ENCODE peak calls at places on chromosomes 16 and 17, in nine cellular contexts. One of them, this sample, is unnamed.

GRCh38 chr17:32444301-32445074 is at the start of gene PSMD11:
- DNase-seq in ELF-1: peak
- DNase-seq in stimulated activated CD4-positive, alpha-beta T cell treated with anti-CD3 and anti-CD28 coated beads, Interleukin-1b, Interleukin-23, amount 100 ng/mL, for 1 hour: peak
- DNase-seq in Kasumi-1: peak
- DNase-seq in mammary epithelial cell: peak
- DNase-seq in cerebellum: peak
- DNase-seq in naive thymus-derived CD8-positive, alpha-beta T cell: peak
- DNase-seq in SK-MEL-5: peak
- DNase-seq in HL-60: peak
- DNase-seq in this sample: peak

GRCh38 chr17:80820331-80820730 is 171.3 kb upstream of the CHMP6 start:
- DNase-seq in ELF-1: no peak
- DNase-seq in stimulated activated CD4-positive, alpha-beta T cell treated with anti-CD3 and anti-CD28 coated beads, Interleukin-1b, Interleukin-23, amount 100 ng/mL, for 1 hour: no peak
- DNase-seq in Kasumi-1: no peak
- DNase-seq in mammary epithelial cell: no peak
- DNase-seq in cerebellum: no peak
- DNase-seq in naive thymus-derived CD8-positive, alpha-beta T cell: no peak
- DNase-seq in SK-MEL-5: no peak
- DNase-seq in HL-60: no peak
- DNase-seq in this sample: no peak

GRCh38 chr16:86508028-86508946 is 2.0 kb upstream of the FOXF1 start:
- DNase-seq in ELF-1: peak
- DNase-seq in stimulated activated CD4-positive, alpha-beta T cell treated with anti-CD3 and anti-CD28 coated beads, Interleukin-1b, Interleukin-23, amount 100 ng/mL, for 1 hour: no peak
- DNase-seq in Kasumi-1: no peak
- DNase-seq in mammary epithelial cell: peak
- DNase-seq in cerebellum: no peak
- DNase-seq in naive thymus-derived CD8-positive, alpha-beta T cell: no peak
- DNase-seq in SK-MEL-5: no peak
- DNase-seq in HL-60: no peak
- DNase-seq in this sample: no peak

GRCh38 chr17:63675231-63675606 is 24.7 kb downstream of the LIMD2 start:
- DNase-seq in ELF-1: no peak
- DNase-seq in stimulated activated CD4-positive, alpha-beta T cell treated with anti-CD3 and anti-CD28 coated beads, Interleukin-1b, Interleukin-23, amount 100 ng/mL, for 1 hour: no peak
- DNase-seq in Kasumi-1: peak
- DNase-seq in mammary epithelial cell: no peak
- DNase-seq in cerebellum: no peak
- DNase-seq in naive thymus-derived CD8-positive, alpha-beta T cell: no peak
- DNase-seq in SK-MEL-5: no peak
- DNase-seq in HL-60: no peak
- DNase-seq in this sample: no peak

GRCh38 chr16:17359778-17360177 is 111.0 kb downstream of the XYLT1 start:
- DNase-seq in ELF-1: no peak
- DNase-seq in stimulated activated CD4-positive, alpha-beta T cell treated with anti-CD3 and anti-CD28 coated beads, Interleukin-1b, Interleukin-23, amount 100 ng/mL, for 1 hour: no peak
- DNase-seq in Kasumi-1: peak
- DNase-seq in mammary epithelial cell: peak
- DNase-seq in cerebellum: no peak
- DNase-seq in naive thymus-derived CD8-positive, alpha-beta T cell: no peak
- DNase-seq in SK-MEL-5: peak
- DNase-seq in HL-60: peak
- DNase-seq in this sample: peak

GRCh38 chr16:72094266-72094610 is 591 bp downstream of the DHX38 start:
- DNase-seq in ELF-1: no peak
- DNase-seq in stimulated activated CD4-positive, alpha-beta T cell treated with anti-CD3 and anti-CD28 coated beads, Interleukin-1b, Interleukin-23, amount 100 ng/mL, for 1 hour: peak
- DNase-seq in Kasumi-1: peak
- DNase-seq in mammary epithelial cell: no peak
- DNase-seq in cerebellum: no peak
- DNase-seq in naive thymus-derived CD8-positive, alpha-beta T cell: no peak
- DNase-seq in SK-MEL-5: no peak
- DNase-seq in HL-60: no peak
- DNase-seq in this sample: no peak

GRCh38 chr16:58236231-58236690 is 38.4 kb upstream of the CSNK2A2 start:
- DNase-seq in ELF-1: peak
- DNase-seq in stimulated activated CD4-positive, alpha-beta T cell treated with anti-CD3 and anti-CD28 coated beads, Interleukin-1b, Interleukin-23, amount 100 ng/mL, for 1 hour: peak
- DNase-seq in Kasumi-1: peak
- DNase-seq in mammary epithelial cell: peak
- DNase-seq in cerebellum: peak
- DNase-seq in naive thymus-derived CD8-positive, alpha-beta T cell: peak
- DNase-seq in SK-MEL-5: peak
- DNase-seq in HL-60: no peak
- DNase-seq in this sample: peak

GRCh38 chr17:42290577-42290976 is 2.3 kb downstream of the STAT5A start:
- DNase-seq in ELF-1: no peak
- DNase-seq in stimulated activated CD4-positive, alpha-beta T cell treated with anti-CD3 and anti-CD28 coated beads, Interleukin-1b, Interleukin-23, amount 100 ng/mL, for 1 hour: no peak
- DNase-seq in Kasumi-1: no peak
- DNase-seq in mammary epithelial cell: no peak
- DNase-seq in cerebellum: no peak
- DNase-seq in naive thymus-derived CD8-positive, alpha-beta T cell: no peak
- DNase-seq in SK-MEL-5: no peak
- DNase-seq in HL-60: no peak
- DNase-seq in this sample: no peak

GRCh38 chr17:55458977-55459376 is 37.3 kb upstream of the MMD start:
- DNase-seq in ELF-1: no peak
- DNase-seq in stimulated activated CD4-positive, alpha-beta T cell treated with anti-CD3 and anti-CD28 coated beads, Interleukin-1b, Interleukin-23, amount 100 ng/mL, for 1 hour: peak
- DNase-seq in Kasumi-1: no peak
- DNase-seq in mammary epithelial cell: peak
- DNase-seq in cerebellum: no peak
- DNase-seq in naive thymus-derived CD8-positive, alpha-beta T cell: no peak
- DNase-seq in SK-MEL-5: no peak
- DNase-seq in HL-60: no peak
- DNase-seq in this sample: no peak

GRCh38 chr17:59372138-59372751 is 40.8 kb downstream of the YPEL2 start:
- DNase-seq in ELF-1: no peak
- DNase-seq in stimulated activated CD4-positive, alpha-beta T cell treated with anti-CD3 and anti-CD28 coated beads, Interleukin-1b, Interleukin-23, amount 100 ng/mL, for 1 hour: no peak
- DNase-seq in Kasumi-1: peak
- DNase-seq in mammary epithelial cell: no peak
- DNase-seq in cerebellum: peak
- DNase-seq in naive thymus-derived CD8-positive, alpha-beta T cell: no peak
- DNase-seq in SK-MEL-5: peak
- DNase-seq in HL-60: peak
- DNase-seq in this sample: no peak

GRCh38 chr17:77499699-77500435 is 359.1 kb downstream of the SEC14L1 start:
- DNase-seq in ELF-1: no peak
- DNase-seq in stimulated activated CD4-positive, alpha-beta T cell treated with anti-CD3 and anti-CD28 coated beads, Interleukin-1b, Interleukin-23, amount 100 ng/mL, for 1 hour: no peak
- DNase-seq in Kasumi-1: no peak
- DNase-seq in mammary epithelial cell: no peak
- DNase-seq in cerebellum: no peak
- DNase-seq in naive thymus-derived CD8-positive, alpha-beta T cell: no peak
- DNase-seq in SK-MEL-5: no peak
- DNase-seq in HL-60: no peak
- DNase-seq in this sample: no peak

GRCh38 chr16:86012221-86012620 is 113.3 kb downstream of the IRF8 start:
- DNase-seq in ELF-1: no peak
- DNase-seq in stimulated activated CD4-positive, alpha-beta T cell treated with anti-CD3 and anti-CD28 coated beads, Interleukin-1b, Interleukin-23, amount 100 ng/mL, for 1 hour: no peak
- DNase-seq in Kasumi-1: no peak
- DNase-seq in mammary epithelial cell: no peak
- DNase-seq in cerebellum: no peak
- DNase-seq in naive thymus-derived CD8-positive, alpha-beta T cell: no peak
- DNase-seq in SK-MEL-5: no peak
- DNase-seq in HL-60: no peak
- DNase-seq in this sample: no peak

GRCh38 chr17:2083613-2084128 is 28.8 kb downstream of the HIC1 start:
- DNase-seq in ELF-1: no peak
- DNase-seq in stimulated activated CD4-positive, alpha-beta T cell treated with anti-CD3 and anti-CD28 coated beads, Interleukin-1b, Interleukin-23, amount 100 ng/mL, for 1 hour: no peak
- DNase-seq in Kasumi-1: peak
- DNase-seq in mammary epithelial cell: no peak
- DNase-seq in cerebellum: no peak
- DNase-seq in naive thymus-derived CD8-positive, alpha-beta T cell: no peak
- DNase-seq in SK-MEL-5: no peak
- DNase-seq in HL-60: peak
- DNase-seq in this sample: no peak

GRCh38 chr16:53504161-53504663 is 1.2 kb upstream of the AKTIP start:
- DNase-seq in ELF-1: peak
- DNase-seq in stimulated activated CD4-positive, alpha-beta T cell treated with anti-CD3 and anti-CD28 coated beads, Interleukin-1b, Interleukin-23, amount 100 ng/mL, for 1 hour: no peak
- DNase-seq in Kasumi-1: no peak
- DNase-seq in mammary epithelial cell: peak
- DNase-seq in cerebellum: peak
- DNase-seq in naive thymus-derived CD8-positive, alpha-beta T cell: no peak
- DNase-seq in SK-MEL-5: peak
- DNase-seq in HL-60: no peak
- DNase-seq in this sample: no peak

GRCh38 chr17:51142597-51142996 is 10.8 kb upstream of the NME1 start:
- DNase-seq in ELF-1: no peak
- DNase-seq in stimulated activated CD4-positive, alpha-beta T cell treated with anti-CD3 and anti-CD28 coated beads, Interleukin-1b, Interleukin-23, amount 100 ng/mL, for 1 hour: no peak
- DNase-seq in Kasumi-1: no peak
- DNase-seq in mammary epithelial cell: no peak
- DNase-seq in cerebellum: no peak
- DNase-seq in naive thymus-derived CD8-positive, alpha-beta T cell: no peak
- DNase-seq in SK-MEL-5: no peak
- DNase-seq in HL-60: no peak
- DNase-seq in this sample: no peak

GRCh38 chr16:20866161-20866772 is 33.9 kb downstream of the DCUN1D3 start:
- DNase-seq in ELF-1: peak
- DNase-seq in stimulated activated CD4-positive, alpha-beta T cell treated with anti-CD3 and anti-CD28 coated beads, Interleukin-1b, Interleukin-23, amount 100 ng/mL, for 1 hour: no peak
- DNase-seq in Kasumi-1: no peak
- DNase-seq in mammary epithelial cell: peak
- DNase-seq in cerebellum: peak
- DNase-seq in naive thymus-derived CD8-positive, alpha-beta T cell: no peak
- DNase-seq in SK-MEL-5: no peak
- DNase-seq in HL-60: no peak
- DNase-seq in this sample: no peak

GRCh38 chr17:28228986-28229729 is 89.8 kb upstream of the TMEM97 start:
- DNase-seq in ELF-1: no peak
- DNase-seq in stimulated activated CD4-positive, alpha-beta T cell treated with anti-CD3 and anti-CD28 coated beads, Interleukin-1b, Interleukin-23, amount 100 ng/mL, for 1 hour: no peak
- DNase-seq in Kasumi-1: no peak
- DNase-seq in mammary epithelial cell: no peak
- DNase-seq in cerebellum: no peak
- DNase-seq in naive thymus-derived CD8-positive, alpha-beta T cell: no peak
- DNase-seq in SK-MEL-5: no peak
- DNase-seq in HL-60: no peak
- DNase-seq in this sample: no peak

GRCh38 chr16:88325087-88325750 is 57.5 kb upstream of the ZNF469 start:
- DNase-seq in ELF-1: no peak
- DNase-seq in stimulated activated CD4-positive, alpha-beta T cell treated with anti-CD3 and anti-CD28 coated beads, Interleukin-1b, Interleukin-23, amount 100 ng/mL, for 1 hour: no peak
- DNase-seq in Kasumi-1: no peak
- DNase-seq in mammary epithelial cell: no peak
- DNase-seq in cerebellum: no peak
- DNase-seq in naive thymus-derived CD8-positive, alpha-beta T cell: no peak
- DNase-seq in SK-MEL-5: no peak
- DNase-seq in HL-60: no peak
- DNase-seq in this sample: no peak

GRCh38 chr17:34713687-34714086 is 134.3 kb downstream of the TMEM132E start:
- DNase-seq in ELF-1: no peak
- DNase-seq in stimulated activated CD4-positive, alpha-beta T cell treated with anti-CD3 and anti-CD28 coated beads, Interleukin-1b, Interleukin-23, amount 100 ng/mL, for 1 hour: no peak
- DNase-seq in Kasumi-1: no peak
- DNase-seq in mammary epithelial cell: no peak
- DNase-seq in cerebellum: no peak
- DNase-seq in naive thymus-derived CD8-positive, alpha-beta T cell: no peak
- DNase-seq in SK-MEL-5: no peak
- DNase-seq in HL-60: no peak
- DNase-seq in this sample: no peak

GRCh38 chr17:28956112-28956511 is 4.8 kb upstream of the PHF12 start:
- DNase-seq in ELF-1: peak
- DNase-seq in stimulated activated CD4-positive, alpha-beta T cell treated with anti-CD3 and anti-CD28 coated beads, Interleukin-1b, Interleukin-23, amount 100 ng/mL, for 1 hour: no peak
- DNase-seq in Kasumi-1: no peak
- DNase-seq in mammary epithelial cell: no peak
- DNase-seq in cerebellum: no peak
- DNase-seq in naive thymus-derived CD8-positive, alpha-beta T cell: no peak
- DNase-seq in SK-MEL-5: no peak
- DNase-seq in HL-60: no peak
- DNase-seq in this sample: no peak

GRCh38 chr17:50055426-50056216 is at the start of gene ITGA3:
- DNase-seq in ELF-1: peak
- DNase-seq in stimulated activated CD4-positive, alpha-beta T cell treated with anti-CD3 and anti-CD28 coated beads, Interleukin-1b, Interleukin-23, amount 100 ng/mL, for 1 hour: peak
- DNase-seq in Kasumi-1: no peak
- DNase-seq in mammary epithelial cell: peak
- DNase-seq in cerebellum: peak
- DNase-seq in naive thymus-derived CD8-positive, alpha-beta T cell: peak
- DNase-seq in SK-MEL-5: peak
- DNase-seq in HL-60: no peak
- DNase-seq in this sample: peak

GRCh38 chr17:74579910-74580309 is 12.2 kb downstream of the CD300LD start:
- DNase-seq in ELF-1: no peak
- DNase-seq in stimulated activated CD4-positive, alpha-beta T cell treated with anti-CD3 and anti-CD28 coated beads, Interleukin-1b, Interleukin-23, amount 100 ng/mL, for 1 hour: no peak
- DNase-seq in Kasumi-1: peak
- DNase-seq in mammary epithelial cell: no peak
- DNase-seq in cerebellum: no peak
- DNase-seq in naive thymus-derived CD8-positive, alpha-beta T cell: no peak
- DNase-seq in SK-MEL-5: no peak
- DNase-seq in HL-60: no peak
- DNase-seq in this sample: no peak

GRCh38 chr17:29581583-29582253 is 7.7 kb downstream of the GIT1 start:
- DNase-seq in ELF-1: no peak
- DNase-seq in stimulated activated CD4-positive, alpha-beta T cell treated with anti-CD3 and anti-CD28 coated beads, Interleukin-1b, Interleukin-23, amount 100 ng/mL, for 1 hour: no peak
- DNase-seq in Kasumi-1: no peak
- DNase-seq in mammary epithelial cell: peak
- DNase-seq in cerebellum: peak
- DNase-seq in naive thymus-derived CD8-positive, alpha-beta T cell: no peak
- DNase-seq in SK-MEL-5: no peak
- DNase-seq in HL-60: no peak
- DNase-seq in this sample: no peak

GRCh38 chr16:17273142-17273561 is 197.6 kb downstream of the XYLT1 start:
- DNase-seq in ELF-1: no peak
- DNase-seq in stimulated activated CD4-positive, alpha-beta T cell treated with anti-CD3 and anti-CD28 coated beads, Interleukin-1b, Interleukin-23, amount 100 ng/mL, for 1 hour: no peak
- DNase-seq in Kasumi-1: no peak
- DNase-seq in mammary epithelial cell: peak
- DNase-seq in cerebellum: no peak
- DNase-seq in naive thymus-derived CD8-positive, alpha-beta T cell: no peak
- DNase-seq in SK-MEL-5: no peak
- DNase-seq in HL-60: peak
- DNase-seq in this sample: peak